ENCODE peak calls at places on chromosome X, in four cellular contexts. Y, G, N and A are unnamed samples.

GRCh38 chrX:19360903-19361302 is 17.2 kb downstream of the PDHA1 start:
- DNase-seq in N (no peak), Y (no peak), G (no peak), A (peak)

GRCh38 chrX:118727686-118728339 is 407 bp downstream of the IL13RA1 start:
- DNase-seq in Y (peak), N (no peak), G (no peak), A (peak)

GRCh38 chrX:10906861-10907260 is 204.3 kb upstream of the HCCS start:
- DNase-seq in N (no peak), G (no peak), Y (peak), A (no peak)

GRCh38 chrX:129262912-129263311 is 260.4 kb downstream of the SMARCA1 start:
- DNase-seq in N (no peak), G (no peak), Y (no peak), A (peak)

GRCh38 chrX:15418041-15418706 is 34.0 kb upstream of the VEGFD start:
- DNase-seq in N (no peak), G (no peak), Y (peak), A (no peak)

GRCh38 chrX:74537011-74537390 is 77.4 kb downstream of the RLIM start:
- DNase-seq in N (peak), G (no peak), Y (peak), A (peak)

GRCh38 chrX:31894152-31894551 is 822.3 kb upstream of the FTHL17 start:
- DNase-seq in N (no peak), Y (no peak), G (no peak), A (no peak)

GRCh38 chrX:77910108-77910840 is at the start of gene ATP7A:
- DNase-seq in G (peak), N (peak), Y (peak), A (peak)

GRCh38 chrX:36336746-36337145 is 417.2 kb downstream of the CFAP47 start:
- DNase-seq in N (no peak), G (no peak), Y (no peak), A (no peak)

GRCh38 chrX:130770615-130771014 is 132.4 kb downstream of the ENOX2 start:
- DNase-seq in N (no peak), Y (peak), G (no peak), A (no peak)

GRCh38 chrX:121161501-121161933 is 114.1 kb downstream of the GLUD2 start:
- DNase-seq in N (no peak), Y (no peak), G (no peak), A (peak)

GRCh38 chrX:47843363-47843762 is 6.7 kb downstream of the ZNF81 start:
- DNase-seq in Y (no peak), N (no peak), G (no peak), A (no peak)

GRCh38 chrX:131068945-131069719 is 11.0 kb downstream of the ARHGAP36 start:
- DNase-seq in N (peak), G (peak), Y (no peak), A (peak)

GRCh38 chrX:18010251-18010650 is 149.2 kb upstream of the RAI2 start:
- DNase-seq in N (no peak), Y (no peak), G (no peak), A (no peak)

GRCh38 chrX:22220941-22221340 is 51.8 kb upstream of the CBLL2 start:
- DNase-seq in Y (peak), G (no peak), N (no peak), A (peak)

GRCh38 chrX:147910607-147911006 is 1.1 kb upstream of the FMR1 start:
- DNase-seq in G (no peak), Y (no peak), N (no peak), A (no peak)

GRCh38 chrX:136041254-136041812 is 56.1 kb downstream of the SLC9A6 start:
- DNase-seq in Y (no peak), N (no peak), G (no peak), A (no peak)

GRCh38 chrX:136325377-136325776 is 24.6 kb downstream of the ADGRG4 start:
- DNase-seq in Y (no peak), N (no peak), G (no peak), A (no peak)

GRCh38 chrX:50211510-50211909 is 6.9 kb downstream of the CCNB3 start:
- DNase-seq in Y (peak), N (peak), G (no peak), A (peak)

GRCh38 chrX:6012357-6012756 is 216.3 kb downstream of the NLGN4X start:
- DNase-seq in Y (no peak), G (no peak), N (no peak), A (no peak)

GRCh38 chrX:41381685-41382084 is 47.7 kb downstream of the DDX3X start:
- DNase-seq in N (peak), Y (peak), G (no peak), A (peak)

GRCh38 chrX:154791467-154791866 is 13.8 kb downstream of the MPP1 start:
- DNase-seq in N (no peak), Y (no peak), G (no peak), A (no peak)

GRCh38 chrX:136608295-136608933 is 39.5 kb upstream of the CD40LG start:
- DNase-seq in N (peak), Y (no peak), G (peak), A (peak)

GRCh38 chrX:15838017-15838416 is 16.6 kb downstream of the AP1S2 start:
- DNase-seq in N (peak), Y (no peak), G (no peak), A (peak)

GRCh38 chrX:118523920-118524319 is 28.3 kb downstream of the DOCK11 start:
- DNase-seq in Y (no peak), N (no peak), G (no peak), A (no peak)

GRCh38 chrX:8971116-8971515 is 62.8 kb downstream of the FAM9B start:
- DNase-seq in G (no peak), N (no peak), Y (peak), A (peak)

GRCh38 chrX:81957900-81958545 is 756.1 kb downstream of the SH3BGRL start:
- DNase-seq in G (no peak), Y (peak), N (no peak), A (peak)

GRCh38 chrX:107940095-107940494 is 42.1 kb downstream of the TEX13B start:
- DNase-seq in Y (no peak), N (no peak), G (no peak), A (peak)

GRCh38 chrX:75181721-75182120 is 25.6 kb upstream of the ABCB7 start:
- DNase-seq in G (no peak), N (no peak), Y (peak), A (no peak)

GRCh38 chrX:151776936-151777335 is 42.4 kb downstream of the CNGA2 start:
- DNase-seq in G (no peak), Y (no peak), N (no peak), A (no peak)

GRCh38 chrX:24146283-24146865 is 3.2 kb upstream of the ZFX start:
- DNase-seq in Y (peak), G (no peak), N (no peak), A (peak)

GRCh38 chrX:331145-331771 is 12.7 kb upstream of the GTPBP6 start:
- DNase-seq in G (peak), Y (peak), N (no peak), A (no peak)

GRCh38 chrX:48937065-48937907 is 18.5 kb upstream of the PIM2 start:
- DNase-seq in N (no peak), Y (no peak), G (peak), A (peak)

GRCh38 chrX:116246261-116246660 is 75.7 kb downstream of the AGTR2 start:
- DNase-seq in G (no peak), Y (no peak), N (no peak), A (no peak)

GRCh38 chrX:11138498-11139390 is 27.6 kb downstream of the HCCS start:
- DNase-seq in N (no peak), G (no peak), Y (no peak), A (no peak)

GRCh38 chrX:57906790-57907189 is 3.5 kb downstream of the ZXDA start:
- DNase-seq in N (no peak), Y (peak), G (no peak), A (no peak)

GRCh38 chrX:24542756-24543155 is 77.7 kb downstream of the PDK3 start:
- DNase-seq in G (no peak), Y (no peak), N (no peak), A (no peak)

GRCh38 chrX:31706456-31706855 is 634.6 kb upstream of the FTHL17 start:
- DNase-seq in Y (no peak), N (no peak), G (no peak), A (no peak)

GRCh38 chrX:19349263-19349662 is 5.5 kb downstream of the PDHA1 start:
- DNase-seq in Y (no peak), G (no peak), N (no peak), A (no peak)

GRCh38 chrX:106933538-106933961 is 13.3 kb downstream of the CLDN2 start:
- DNase-seq in N (no peak), Y (peak), G (no peak), A (peak)
- H2BK5ac ChIP-seq in N (no peak), Y (no peak), G (no peak), A (peak)

DNA sequence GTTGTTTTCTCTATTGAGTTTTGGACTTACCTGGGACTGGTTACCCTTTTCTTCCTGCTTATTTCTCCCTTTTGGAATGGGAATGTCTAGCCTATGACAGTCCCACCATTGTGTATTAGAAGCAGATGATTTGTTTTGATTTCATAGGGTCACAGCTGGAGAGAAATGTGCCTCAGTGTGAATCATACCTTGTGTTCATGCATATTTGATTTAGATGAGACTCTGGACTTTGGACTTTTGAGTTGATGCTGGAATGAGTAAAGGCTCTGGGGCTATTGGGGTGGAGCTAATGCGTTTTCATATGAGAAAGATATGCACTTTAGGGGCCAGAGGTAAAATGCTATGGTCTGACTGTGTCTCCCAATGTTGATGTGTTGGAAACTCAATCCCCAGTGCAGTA is 30.5 kb upstream of the TEX13C start:
- DNase-seq in N (no peak), G (no peak), Y (peak), A (no peak)
- H3K56ac ChIP-seq in N (no peak), G (no peak), Y (peak), A (no peak)

GRCh38 chrX:2691543-2692220 is 587 bp downstream of the CD99 start:
- DNase-seq in G (no peak), N (no peak), Y (peak), A (peak)
- H2BK5ac ChIP-seq in G (no peak), N (no peak), Y (peak), A (no peak)

DNA sequence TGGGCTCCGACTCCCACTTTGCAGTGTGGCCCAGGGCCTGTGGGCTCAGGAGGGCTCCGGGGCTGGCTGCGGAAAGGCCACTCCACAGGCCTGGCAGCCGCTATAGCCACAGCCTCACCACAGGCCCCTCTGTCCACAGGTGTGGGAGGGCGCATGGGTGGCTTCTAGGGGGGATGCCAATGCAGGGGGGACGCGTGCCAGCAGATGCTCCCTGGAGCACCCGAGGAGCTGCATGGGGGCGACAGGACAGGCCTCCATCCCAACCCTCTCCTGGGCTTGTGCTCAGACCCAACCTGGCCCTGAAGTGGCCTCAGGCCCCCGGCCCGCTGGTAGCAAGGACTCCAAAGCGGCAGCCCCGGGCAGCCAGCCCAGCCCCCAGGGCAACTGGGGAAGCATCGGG is 8.0 kb downstream of the BGN start:
- DNase-seq in N (no peak), Y (no peak), G (no peak), A (no peak)
- H3K56ac ChIP-seq in N (no peak), Y (no peak), G (no peak), A (no peak)

GRCh38 chrX:86194758-86195157 is 46.5 kb downstream of the DACH2 start:
- DNase-seq in Y (no peak), N (no peak), G (no peak), A (no peak)
- H2BK5ac ChIP-seq in Y (no peak), N (no peak), G (no peak), A (no peak)